ENCODE peak calls at places on chromosomes 1 and 21, in four cellular contexts. J is HEK293T, Z is K562, O is HepG2. A is an unnamed sample.

GRCh38 chr1:93180723-93181613 is at the start of gene CCDC18:
- DNase-seq in J (peak; percentile 11), Z (peak; percentile 20), O (peak; percentile 21), A (peak; percentile 56)

GRCh38 chr1:219794085-219794743 is 134.1 kb downstream of the SLC30A10 start:
- DNase-seq in J (no peak), Z (no peak), O (no peak), A (peak; percentile 7)

GRCh38 chr1:28248273-28249012 is 10.9 kb upstream of the SESN2 start:
- DNase-seq in J (peak; percentile 82), Z (peak; percentile 69), O (peak; percentile 61), A (no peak)

GRCh38 chr1:34844252-34844634 is 15.3 kb downstream of the SMIM12 start:
- DNase-seq in J (no peak), Z (peak; percentile 63), O (peak; percentile 83), A (no peak)

GRCh38 chr1:98398649-98399048 is 262.9 kb upstream of the SNX7 start:
- DNase-seq in J (no peak), Z (no peak), O (no peak), A (no peak)

GRCh38 chr1:203103201-203103600 is 17.4 kb upstream of the MYOG start:
- DNase-seq in J (no peak), Z (no peak), O (no peak), A (no peak)

GRCh38 chr1:207309775-207310273 is 11.7 kb upstream of the CD55 start:
- DNase-seq in J (no peak), Z (no peak), O (peak; percentile 39), A (no peak)

GRCh38 chr1:201649776-201650607 is 111.1 kb downstream of the NAV1 start:
- DNase-seq in J (no peak), Z (peak; percentile 88), O (no peak), A (no peak)

GRCh38 chr1:23787701-23788100 is 3.2 kb upstream of the LYPLA2 start:
- DNase-seq in J (no peak), Z (no peak), O (no peak), A (no peak)

GRCh38 chr1:111938536-111938935 is 50.9 kb downstream of the KCND3 start:
- DNase-seq in J (no peak), Z (no peak), O (no peak), A (no peak)

GRCh38 chr21:25732091-25732760 is 2.5 kb downstream of the ATP5PF start:
- DNase-seq in J (no peak), Z (no peak), O (no peak), A (no peak)

GRCh38 chr1:21955058-21955457 is 17.9 kb upstream of the HSPG2 start:
- DNase-seq in J (no peak), Z (no peak), O (no peak), A (no peak)

GRCh38 chr1:224406216-224406615 is 28.4 kb downstream of the WDR26 start:
- DNase-seq in J (no peak), Z (no peak), O (no peak), A (no peak)

GRCh38 chr1:101436100-101436511 is 199.3 kb downstream of the S1PR1 start:
- DNase-seq in J (no peak), Z (no peak), O (no peak), A (peak; percentile 82)

GRCh38 chr1:101366513-101367215 is 129.8 kb downstream of the S1PR1 start:
- DNase-seq in J (no peak), Z (no peak), O (no peak), A (no peak)

GRCh38 chr1:8497196-8497878 is 179.4 kb downstream of the SLC45A1 start:
- DNase-seq in J (no peak), Z (no peak), O (no peak), A (no peak)

GRCh38 chr1:166111430-166111829 is 55.4 kb downstream of the FAM78B start:
- DNase-seq in J (no peak), Z (no peak), O (no peak), A (no peak)

GRCh38 chr1:1215266-1215676 is 1.3 kb upstream of the TNFRSF4 start:
- DNase-seq in J (no peak), Z (no peak), O (no peak), A (no peak)

GRCh38 chr1:34929497-34929852 is at the start of gene DLGAP3:
- DNase-seq in J (peak; percentile 55), Z (peak; percentile 78), O (no peak), A (no peak)

GRCh38 chr1:113369715-113370114 is 20.6 kb upstream of the MAGI3 start:
- DNase-seq in J (no peak), Z (no peak), O (no peak), A (no peak)

GRCh38 chr1:185719021-185719420 is 15.2 kb upstream of the HMCN1 start:
- DNase-seq in J (peak; percentile 57), Z (no peak), O (no peak), A (no peak)

GRCh38 chr1:11384170-11384554 is 94.8 kb upstream of the DISP3 start:
- DNase-seq in J (no peak), Z (peak; percentile 37), O (no peak), A (peak; percentile 23)

GRCh38 chr1:218874313-218874712 is 299.4 kb upstream of the LYPLAL1 start:
- DNase-seq in J (no peak), Z (no peak), O (peak; percentile 39), A (no peak)

GRCh38 chr21:29656504-29657227 is 283.1 kb downstream of the GRIK1 start:
- DNase-seq in J (no peak), Z (peak; percentile 62), O (no peak), A (no peak)

GRCh38 chr1:94156226-94156625 is 35.3 kb upstream of the ABCA4 start:
- DNase-seq in J (no peak), Z (no peak), O (no peak), A (no peak)

GRCh38 chr1:156241311-156241811 is 623 bp upstream of the BGLAP start:
- DNase-seq in J (no peak), Z (no peak), O (no peak), A (no peak)

GRCh38 chr1:31382379-31382989 is 9.6 kb upstream of the FABP3 start:
- DNase-seq in J (no peak), Z (no peak), O (no peak), A (no peak)

GRCh38 chr1:36095760-36096405 is 7.2 kb downstream of the ADPRS start:
- DNase-seq in J (no peak), Z (no peak), O (no peak), A (no peak)

GRCh38 chr1:12634156-12634555 is 9.7 kb upstream of the AADACL4 start:
- DNase-seq in J (no peak), Z (no peak), O (no peak), A (no peak)

GRCh38 chr1:86156571-86157455 is at the start of gene COL24A1:
- DNase-seq in J (peak; percentile 80), Z (peak; percentile 6), O (no peak), A (no peak)

GRCh38 chr1:12220890-12221289 is 8.9 kb upstream of the VPS13D start:
- DNase-seq in J (no peak), Z (no peak), O (no peak), A (no peak)

GRCh38 chr1:241270016-241270415 is 87.0 kb downstream of the RGS7 start:
- DNase-seq in J (no peak), Z (no peak), O (no peak), A (no peak)

GRCh38 chr1:241271427-241271826 is 85.6 kb downstream of the RGS7 start:
- DNase-seq in J (no peak), Z (no peak), O (no peak), A (no peak)

GRCh38 chr1:241266121-241266520 is 90.9 kb downstream of the RGS7 start:
- DNase-seq in J (no peak), Z (no peak), O (no peak), A (no peak)

GRCh38 chr1:241265428-241265827 is 91.6 kb downstream of the RGS7 start:
- DNase-seq in J (no peak), Z (no peak), O (no peak), A (no peak)

GRCh38 chr1:241269116-241269515 is 87.9 kb downstream of the RGS7 start:
- DNase-seq in J (peak; percentile 56), Z (no peak), O (peak; percentile 2), A (no peak)
- TF ChIP-seq FOXK2 in J (no peak), Z (no peak), O (no peak), A (no peak)

GRCh38 chr21:28018741-28019669 is 973.7 kb downstream of the LTN1 start:
- DNase-seq in J (no peak), Z (no peak), O (no peak), A (no peak)
- TF ChIP-seq FOXK2 in J (no peak), Z (no peak), O (no peak), A (no peak)

GRCh38 chr1:227946624-227947424 is 908 bp downstream of the WNT9A start:
- DNase-seq in J (peak; percentile 90), Z (peak; percentile 88), O (peak; percentile 36), A (no peak)
- TF ChIP-seq FOXK2 in J (no peak), Z (no peak), O (no peak), A (no peak)

GRCh38 chr1:6461538-6462411 is 4.2 kb downstream of the TNFRSF25 start:
- DNase-seq in J (no peak), Z (peak; percentile 13), O (no peak), A (no peak)

GRCh38 chr1:6459850-6460265 is 6.1 kb downstream of the TNFRSF25 start:
- DNase-seq in J (no peak), Z (peak; percentile 50), O (no peak), A (no peak)

GRCh38 chr1:6461237-6461530 is 4.8 kb downstream of the TNFRSF25 start:
- DNase-seq in J (no peak), Z (peak; percentile 14), O (no peak), A (no peak)

GRCh38 chr1:6462412-6463119 is 3.4 kb downstream of the TNFRSF25 start:
- DNase-seq in J (no peak), Z (peak; percentile 58), O (no peak), A (no peak)

DNA sequence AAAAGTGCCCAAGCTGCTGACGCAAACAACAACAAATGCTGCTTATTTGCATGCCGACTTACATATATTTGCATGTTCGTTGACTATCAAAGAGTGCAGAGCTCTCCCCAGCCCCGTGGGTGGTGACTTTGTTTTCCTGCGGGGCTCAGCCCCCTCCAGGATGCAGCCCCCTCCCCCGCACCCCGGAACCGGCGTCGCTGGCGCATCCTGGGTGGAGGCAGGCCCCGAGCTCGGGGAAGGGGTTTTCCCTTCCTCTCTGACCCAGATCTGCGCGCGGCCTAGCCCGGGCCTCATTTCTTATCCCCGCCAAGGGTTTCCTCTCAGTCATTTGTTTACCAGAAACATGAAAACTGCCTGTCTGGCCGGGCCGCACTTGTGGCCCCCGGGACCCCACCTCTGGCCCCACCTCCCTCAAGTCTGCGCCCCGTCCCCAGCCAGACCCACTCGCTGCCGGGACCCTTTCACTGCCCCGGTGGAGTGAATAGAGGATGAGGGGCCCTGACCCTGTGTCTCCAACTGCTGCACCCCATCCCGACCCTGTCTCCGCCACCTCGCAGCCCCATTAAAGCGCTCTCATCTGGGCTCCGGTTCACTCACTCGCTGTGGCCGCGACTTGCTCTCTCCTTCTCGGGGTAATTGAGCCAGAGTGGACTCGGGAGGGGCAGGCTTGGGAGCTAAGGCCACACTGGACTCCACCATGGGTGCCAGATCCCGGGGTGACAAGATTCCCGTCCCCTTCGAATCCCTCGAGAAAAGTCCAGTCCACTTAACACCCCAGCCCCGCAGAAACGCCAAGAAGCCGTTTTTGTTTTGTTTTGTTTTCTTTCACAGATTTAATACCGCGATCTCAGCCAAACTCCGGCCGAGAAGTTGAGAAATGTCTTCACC is 5.4 kb downstream of the TNFRSF25 start:
- DNase-seq in J (no peak), Z (peak; percentile 15), O (no peak), A (no peak)
- TF ChIP-seq FOXK2 in J (no peak), Z (no peak), O (no peak), A (no peak)

GRCh38 chr1:168960114-168960513 is 146.4 kb upstream of the ATP1B1 start:
- DNase-seq in J (no peak), Z (no peak), O (no peak), A (no peak)
- TF ChIP-seq FOXK2 in J (no peak), Z (no peak), O (no peak), A (no peak)

GRCh38 chr1:150268342-150268705 is 492 bp downstream of the APH1A start:
- DNase-seq in J (peak; percentile 43), Z (peak; percentile 50), O (no peak), A (no peak)
- TF ChIP-seq FOXK2 in J (no peak), Z (no peak), O (no peak), A (no peak)

A was measured in GM12878.